ENCODE peak calls at places on chromosomes 1 and 21, in eight cellular contexts. N is transverse colon, M is suprapubic skin, S is stomach, R is HCT116, P is ovary, I is A549, B is lower leg skin. Y is an unnamed sample.

GRCh38 chr21:41887682-41888081 is 8.5 kb upstream of the PRDM15 start:
- DNase-seq in N (no peak), I (no peak), M (no peak), R (no peak), B (no peak), P (no peak), S (no peak), Y (no peak)

GRCh38 chr1:91546876-91547275 is 46.2 kb downstream of the CDC7 start:
- DNase-seq in S (no peak), N (no peak), I (no peak), M (no peak), R (no peak), B (no peak), P (no peak), Y (no peak)

GRCh38 chr21:42092805-42093590 is 21.9 kb downstream of the UMODL1 start:
- DNase-seq in S (no peak), N (no peak), P (no peak), R (no peak), M (no peak), I (no peak), B (no peak), Y (no peak)

GRCh38 chr1:85992756-85993155 is 163.8 kb downstream of the COL24A1 start:
- DNase-seq in R (no peak), S (no peak), M (no peak), N (no peak), P (no peak), B (no peak), I (no peak), Y (no peak)

GRCh38 chr1:218164930-218165686 is 120.0 kb upstream of the RRP15 start:
- DNase-seq in I (peak; percentile 9), S (no peak), N (peak; percentile 7), B (no peak), P (no peak), R (no peak), M (no peak), Y (peak; percentile 65)

GRCh38 chr1:87684786-87685185 is 356.1 kb downstream of the LMO4 start:
- DNase-seq in I (no peak), M (no peak), R (no peak), S (no peak), B (no peak), P (no peak), N (peak; percentile 12), Y (no peak)

GRCh38 chr1:37317870-37318431 is 156.4 kb upstream of the ZC3H12A start:
- DNase-seq in I (no peak), P (no peak), M (no peak), S (no peak), R (no peak), N (no peak), B (no peak), Y (peak; percentile 44)

GRCh38 chr1:98107256-98107655 is 186.4 kb upstream of the DPYD start:
- DNase-seq in P (no peak), I (no peak), R (no peak), M (no peak), N (no peak), S (no peak), B (no peak), Y (no peak)

GRCh38 chr1:165914136-165914798 is 86.9 kb downstream of the UCK2 start:
- DNase-seq in M (no peak), S (peak; percentile 73), P (peak; percentile 71), R (peak; percentile 54), N (peak; percentile 78), I (peak; percentile 76), B (peak; percentile 80), Y (no peak)

GRCh38 chr1:227947678-227948492 is at the start of gene WNT9A:
- DNase-seq in S (peak; percentile 55), R (no peak), N (peak; percentile 38), M (peak; percentile 73), P (peak; percentile 66), I (peak; percentile 47), B (no peak), Y (peak; percentile 67)

GRCh38 chr1:34547043-34547674 is 207.7 kb upstream of the GJB5 start:
- DNase-seq in P (no peak), S (no peak), N (no peak), R (peak; percentile 7), B (no peak), M (no peak), I (no peak), Y (no peak)

GRCh38 chr1:29639741-29640427 is 403.6 kb downstream of the PTPRU start:
- DNase-seq in M (no peak), R (peak; percentile 58), I (no peak), N (no peak), B (no peak), S (no peak), P (no peak), Y (no peak)

GRCh38 chr1:156592910-156593732 is 1.5 kb downstream of the NAXE start:
- DNase-seq in S (no peak), I (no peak), P (no peak), N (no peak), M (no peak), R (no peak), B (no peak), Y (no peak)

GRCh38 chr1:85616011-85616705 is 35.6 kb downstream of the CCN1 start:
- DNase-seq in B (no peak), N (no peak), I (no peak), S (no peak), R (no peak), M (no peak), P (no peak), Y (no peak)

GRCh38 chr1:116906812-116907211 is 2.9 kb upstream of the PTGFRN start:
- DNase-seq in B (no peak), S (no peak), R (no peak), I (no peak), P (no peak), M (peak; percentile 37), N (no peak), Y (no peak)

GRCh38 chr1:119139393-119139792 is 1.1 kb downstream of the WARS2 start:
- DNase-seq in R (no peak), P (no peak), B (no peak), S (no peak), I (no peak), N (no peak), M (no peak), Y (no peak)

GRCh38 chr1:43868741-43869067 is 64.9 kb upstream of the ARTN start:
- DNase-seq in P (peak; percentile 37), M (no peak), R (no peak), B (no peak), N (no peak), I (no peak), S (no peak), Y (no peak)

GRCh38 chr1:30613188-30613587 is 110.2 kb downstream of the MATN1 start:
- DNase-seq in M (no peak), R (no peak), N (no peak), S (no peak), I (no peak), P (no peak), B (no peak), Y (no peak)

GRCh38 chr1:102593276-102593675 is 515.0 kb downstream of the COL11A1 start:
- DNase-seq in N (no peak), P (no peak), B (no peak), I (no peak), R (no peak), M (no peak), S (no peak), Y (no peak)

DNA sequence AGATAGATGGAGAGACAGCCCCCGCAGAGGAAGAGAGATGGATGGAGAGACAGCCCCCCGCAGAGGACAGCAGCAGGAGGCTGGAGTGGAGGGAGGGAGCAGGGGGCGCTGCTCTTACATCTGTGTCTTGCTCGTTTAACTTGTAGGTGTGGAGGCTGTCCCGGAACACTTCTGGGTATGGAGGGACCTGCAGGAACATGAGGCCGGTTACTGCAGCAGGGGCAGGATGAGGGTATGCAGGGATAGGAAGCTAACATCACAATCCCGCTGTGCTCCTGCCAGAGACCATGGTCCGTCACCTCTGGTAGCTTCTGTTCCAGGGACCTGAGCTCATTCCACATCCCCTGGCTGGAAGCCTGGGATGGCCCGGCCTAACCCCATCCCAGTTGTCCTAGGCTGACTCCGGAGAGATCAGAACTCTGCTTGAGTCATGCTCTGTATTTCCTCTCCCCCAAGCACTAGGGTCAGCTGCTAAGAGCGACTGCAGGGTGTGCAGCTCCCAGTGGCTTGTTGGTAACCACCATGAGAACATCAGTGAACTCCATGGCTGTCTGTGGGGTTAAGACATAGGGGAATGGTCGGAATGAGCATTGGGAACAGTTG is 36.7 kb upstream of the GOLT1A start:
- DNase-seq in B (no peak), S (no peak), I (no peak), N (no peak), R (no peak), M (peak; percentile 40), P (no peak), Y (no peak)
- TF ChIP-seq POLR2A in B (no peak), S (no peak), I (no peak), N (no peak), R (no peak), M (no peak), P (no peak), Y (no peak)

DNA sequence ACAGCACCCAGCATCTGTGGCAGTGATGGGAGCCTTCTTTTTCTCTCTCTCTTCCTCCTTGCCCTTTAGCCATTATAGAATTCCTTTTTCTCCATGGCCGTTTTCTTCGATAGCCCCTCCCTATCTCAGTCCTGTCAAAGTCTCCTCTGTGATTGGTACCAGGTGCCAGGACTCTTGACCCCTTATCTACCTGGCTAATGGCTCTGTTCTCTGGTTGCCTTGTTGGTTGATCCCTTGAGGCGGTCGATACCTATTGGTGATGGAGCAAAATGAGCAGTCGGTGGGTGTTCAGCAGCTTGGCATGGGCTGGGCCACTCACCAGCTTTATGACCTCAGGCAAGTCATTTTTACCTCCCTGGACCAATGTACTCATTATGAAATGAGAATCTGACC is 2.0 kb downstream of the ATF3 start:
- DNase-seq in P (no peak), B (no peak), N (no peak), S (no peak), M (no peak), I (no peak), R (no peak), Y (no peak)
- H3K4me3 ChIP-seq in P (no peak overlapping the region), B (no peak overlapping the region), N (no peak overlapping the region), S (peak overlapping the region; percentile 66), M (peak overlapping the region; percentile 91), I (peak overlapping the region; percentile 90), R (no peak overlapping the region), Y (no peak overlapping the region)

GRCh38 chr1:154419620-154420020 is 14.5 kb downstream of the IL6R start:
- DNase-seq in P (peak; percentile 91), R (no peak), B (peak; percentile 93), M (peak; percentile 94), S (peak; percentile 92), N (peak; percentile 79), I (no peak), Y (peak; percentile 89)
- TF ChIP-seq POLR2A in P (peak; percentile 24), R (no peak), B (no peak), M (no peak), S (no peak), N (no peak), I (no peak), Y (no peak)

DNA sequence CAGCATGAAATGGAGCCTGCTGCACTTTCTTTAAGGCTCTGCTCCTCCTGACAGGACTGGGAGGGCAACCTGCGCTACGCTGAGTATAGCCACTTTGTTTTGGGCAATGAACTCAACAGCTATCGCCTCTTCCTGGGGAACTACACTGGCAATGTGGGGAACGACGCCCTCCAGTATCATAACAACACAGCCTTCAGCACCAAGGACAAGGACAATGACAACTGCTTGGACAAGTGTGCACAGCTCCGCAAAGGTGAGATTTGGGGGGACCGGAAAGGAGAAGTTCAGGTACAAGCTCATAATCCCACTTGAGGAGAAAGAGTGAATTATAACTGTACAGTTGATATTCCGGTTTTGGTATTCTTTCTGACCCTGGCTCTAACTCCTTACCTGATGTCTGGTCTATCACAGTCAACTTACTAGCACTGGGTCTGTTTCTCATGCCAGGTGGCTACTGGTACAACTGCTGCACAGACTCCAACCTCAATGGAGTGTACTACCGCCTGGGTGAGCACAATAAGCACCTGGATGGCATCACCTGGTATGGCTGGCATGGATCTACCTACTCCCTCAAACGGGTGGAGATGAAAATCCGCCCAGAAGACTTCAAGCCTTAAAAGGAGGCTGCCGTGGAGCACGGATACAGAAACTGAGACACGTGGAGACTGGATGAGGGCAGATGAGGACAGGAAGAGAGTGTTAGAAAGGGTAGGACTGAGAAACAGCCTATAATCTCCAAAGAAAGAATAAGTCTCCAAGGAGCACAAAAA is 5.4 kb downstream of the ANGPTL7 start:
- DNase-seq in R (no peak), B (no peak), M (no peak), I (no peak), P (no peak), S (no peak), N (no peak), Y (no peak)
- H3K4me3 ChIP-seq in R (no peak overlapping the region), B (no peak overlapping the region), M (no peak overlapping the region), I (no peak overlapping the region), P (no peak overlapping the region), S (no peak overlapping the region), N (no peak overlapping the region), Y (no peak overlapping the region)

Y was measured in spleen.